ENCODE peak calls at places on chromosomes 4 and X, in seven cellular contexts. One of them, this sample, is unnamed.
A peak's percentile ranks its signal among the peaks of the same experiment; 100 is the strongest.

GRCh38 chr4:141058739-141059507 is 74.3 kb downstream of the RNF150 start:
- DNase-seq in left ventricle myocardium inferior: no peak
- DNase-seq in activated T-helper 9 cell treated with anti-CD3 and anti-CD28 coated beads, Interleukin-2, amount 50 U/mL, for 16 hours: no peak
- DNase-seq in coronary artery: no peak
- DNase-seq in activated T-helper 1 cell treated with Interleukin-2 at 50 U/mL for 16 hours: no peak
- DNase-seq in kidney glomerular epithelial cell: no peak
- DNase-seq in naive thymus-derived CD8-positive, alpha-beta T cell: no peak
- DNase-seq in this sample: no peak

GRCh38 chrX:34734383-34734782 is 77.3 kb upstream of the TMEM47 start:
- DNase-seq in left ventricle myocardium inferior: no peak
- DNase-seq in activated T-helper 9 cell treated with anti-CD3 and anti-CD28 coated beads, Interleukin-2, amount 50 U/mL, for 16 hours: no peak
- DNase-seq in coronary artery: no peak
- DNase-seq in activated T-helper 1 cell treated with Interleukin-2 at 50 U/mL for 16 hours: no peak
- DNase-seq in kidney glomerular epithelial cell: no peak
- DNase-seq in naive thymus-derived CD8-positive, alpha-beta T cell: no peak
- DNase-seq in this sample: no peak

GRCh38 chr4:15027921-15028435 is 25.7 kb downstream of the CPEB2 start:
- DNase-seq in left ventricle myocardium inferior: no peak
- DNase-seq in activated T-helper 9 cell treated with anti-CD3 and anti-CD28 coated beads, Interleukin-2, amount 50 U/mL, for 16 hours: no peak
- DNase-seq in coronary artery: no peak
- DNase-seq in activated T-helper 1 cell treated with Interleukin-2 at 50 U/mL for 16 hours: no peak
- DNase-seq in kidney glomerular epithelial cell: no peak
- DNase-seq in naive thymus-derived CD8-positive, alpha-beta T cell: no peak
- DNase-seq in this sample: no peak

GRCh38 chrX:72247206-72247944 is 8.5 kb upstream of the ERCC6L start:
- DNase-seq in left ventricle myocardium inferior: no peak
- DNase-seq in activated T-helper 9 cell treated with anti-CD3 and anti-CD28 coated beads, Interleukin-2, amount 50 U/mL, for 16 hours: no peak
- DNase-seq in coronary artery: no peak
- DNase-seq in activated T-helper 1 cell treated with Interleukin-2 at 50 U/mL for 16 hours: no peak
- DNase-seq in kidney glomerular epithelial cell: no peak
- DNase-seq in naive thymus-derived CD8-positive, alpha-beta T cell: no peak
- DNase-seq in this sample: no peak

GRCh38 chrX:153966841-153967535 is 4.6 kb downstream of the HCFC1 start:
- DNase-seq in left ventricle myocardium inferior: no peak
- DNase-seq in activated T-helper 9 cell treated with anti-CD3 and anti-CD28 coated beads, Interleukin-2, amount 50 U/mL, for 16 hours: no peak
- DNase-seq in coronary artery: no peak
- DNase-seq in activated T-helper 1 cell treated with Interleukin-2 at 50 U/mL for 16 hours: no peak
- DNase-seq in kidney glomerular epithelial cell: no peak
- DNase-seq in naive thymus-derived CD8-positive, alpha-beta T cell: no peak
- DNase-seq in this sample: no peak

GRCh38 chr4:156623376-156623775 is 348.2 kb downstream of the PDGFC start:
- DNase-seq in left ventricle myocardium inferior: no peak
- DNase-seq in activated T-helper 9 cell treated with anti-CD3 and anti-CD28 coated beads, Interleukin-2, amount 50 U/mL, for 16 hours: no peak
- DNase-seq in coronary artery: no peak
- DNase-seq in activated T-helper 1 cell treated with Interleukin-2 at 50 U/mL for 16 hours: no peak
- DNase-seq in kidney glomerular epithelial cell: no peak
- DNase-seq in naive thymus-derived CD8-positive, alpha-beta T cell: no peak
- DNase-seq in this sample: no peak

GRCh38 chr4:159145318-159146006 is 42.6 kb downstream of the RAPGEF2 start:
- DNase-seq in left ventricle myocardium inferior: no peak
- DNase-seq in activated T-helper 9 cell treated with anti-CD3 and anti-CD28 coated beads, Interleukin-2, amount 50 U/mL, for 16 hours: no peak
- DNase-seq in coronary artery: no peak
- DNase-seq in activated T-helper 1 cell treated with Interleukin-2 at 50 U/mL for 16 hours: no peak
- DNase-seq in kidney glomerular epithelial cell: no peak
- DNase-seq in naive thymus-derived CD8-positive, alpha-beta T cell: no peak
- DNase-seq in this sample: no peak

GRCh38 chr4:25862411-25863346 is at the start of gene SEL1L3:
- DNase-seq in left ventricle myocardium inferior: peak; percentile 29
- DNase-seq in activated T-helper 9 cell treated with anti-CD3 and anti-CD28 coated beads, Interleukin-2, amount 50 U/mL, for 16 hours: peak; percentile 54
- DNase-seq in coronary artery: no peak
- DNase-seq in activated T-helper 1 cell treated with Interleukin-2 at 50 U/mL for 16 hours: peak; percentile 31
- DNase-seq in kidney glomerular epithelial cell: no peak
- DNase-seq in naive thymus-derived CD8-positive, alpha-beta T cell: no peak
- DNase-seq in this sample: peak; percentile 24

GRCh38 chrX:13142891-13143290 is 98.5 kb upstream of the FAM9C start:
- DNase-seq in left ventricle myocardium inferior: no peak
- DNase-seq in activated T-helper 9 cell treated with anti-CD3 and anti-CD28 coated beads, Interleukin-2, amount 50 U/mL, for 16 hours: no peak
- DNase-seq in coronary artery: no peak
- DNase-seq in activated T-helper 1 cell treated with Interleukin-2 at 50 U/mL for 16 hours: no peak
- DNase-seq in kidney glomerular epithelial cell: no peak
- DNase-seq in naive thymus-derived CD8-positive, alpha-beta T cell: no peak
- DNase-seq in this sample: no peak

GRCh38 chr4:1194028-1194900 is 21.9 kb upstream of the SPON2 start:
- DNase-seq in left ventricle myocardium inferior: peak; percentile 85
- DNase-seq in activated T-helper 9 cell treated with anti-CD3 and anti-CD28 coated beads, Interleukin-2, amount 50 U/mL, for 16 hours: no peak
- DNase-seq in coronary artery: peak; percentile 81
- DNase-seq in activated T-helper 1 cell treated with Interleukin-2 at 50 U/mL for 16 hours: no peak
- DNase-seq in kidney glomerular epithelial cell: no peak
- DNase-seq in naive thymus-derived CD8-positive, alpha-beta T cell: no peak
- DNase-seq in this sample: no peak

GRCh38 chrX:21781525-21781924 is 23.6 kb upstream of the SMPX start:
- DNase-seq in left ventricle myocardium inferior: no peak
- DNase-seq in activated T-helper 9 cell treated with anti-CD3 and anti-CD28 coated beads, Interleukin-2, amount 50 U/mL, for 16 hours: no peak
- DNase-seq in coronary artery: no peak
- DNase-seq in activated T-helper 1 cell treated with Interleukin-2 at 50 U/mL for 16 hours: no peak
- DNase-seq in kidney glomerular epithelial cell: no peak
- DNase-seq in naive thymus-derived CD8-positive, alpha-beta T cell: no peak
- DNase-seq in this sample: no peak

This sample was measured in naive thymus-derived CD4-positive, alpha-beta T cell.